ENCODE peak calls at places on chromosome 13, in nine cellular contexts. N is tibial artery; T is CD8-positive, alpha-beta memory T cell; E is body of pancreas; O is GM23338; R is thoracic aorta; H is right lobe of liver; C is heart right ventricle; Z is psoas muscle. I is an unnamed sample. For H3K4me1, the result is how much of the 10 kb centered on the place peaks cover.

GRCh38 chr13:61029064-61029463 is 386.6 kb downstream of the PCDH20 start:
- DNase-seq in Z (no peak), H (no peak), T (no peak), O (peak), E (no peak), R (no peak), N (no peak), C (no peak), I (no peak)

GRCh38 chr13:44756411-44756810 is 180.3 kb upstream of the TSC22D1 start:
- DNase-seq in H (no peak), O (no peak), E (no peak), R (no peak), Z (no peak), C (no peak), T (no peak), N (no peak), I (no peak)

GRCh38 chr13:87295636-87296035 is 375.5 kb upstream of the SLITRK5 start:
- DNase-seq in O (no peak), Z (no peak), H (no peak), R (no peak), C (no peak), T (no peak), N (no peak), E (no peak), I (no peak)

GRCh38 chr13:42981317-42981716 is 10.7 kb downstream of the EPSTI1 start:
- DNase-seq in C (no peak), E (no peak), H (no peak), O (no peak), R (no peak), N (no peak), T (no peak), Z (no peak), I (no peak)

GRCh38 chr13:112981361-112981905 is 12.4 kb downstream of the MCF2L start:
- DNase-seq in O (no peak), T (no peak), R (no peak), H (no peak), C (no peak), Z (no peak), N (no peak), E (no peak), I (no peak)

GRCh38 chr13:30863231-30863630 is 42.8 kb upstream of the MEDAG start:
- DNase-seq in T (no peak), O (peak), H (no peak), Z (no peak), N (no peak), R (no peak), E (no peak), C (no peak), I (no peak)

GRCh38 chr13:23044906-23045305 is 135.9 kb upstream of the SGCG start:
- DNase-seq in C (no peak), E (no peak), Z (no peak), T (no peak), H (no peak), R (no peak), N (no peak), O (no peak), I (no peak)

GRCh38 chr13:23626730-23627129 is 56.5 kb downstream of the TNFRSF19 start:
- DNase-seq in C (no peak), R (no peak), O (no peak), E (no peak), T (no peak), N (no peak), Z (no peak), H (no peak), I (no peak)

GRCh38 chr13:33230178-33230881 is 55.2 kb downstream of the STARD13 start:
- DNase-seq in Z (no peak), N (no peak), E (no peak), H (no peak), O (no peak), R (no peak), T (no peak), C (no peak), I (no peak)

GRCh38 chr13:27542220-27542619 is 78.1 kb downstream of the LNX2 start:
- DNase-seq in E (no peak), O (no peak), N (no peak), T (no peak), H (no peak), Z (no peak), R (no peak), C (no peak), I (no peak)

GRCh38 chr13:53005631-53006030 is 23.0 kb upstream of the OLFM4 start:
- DNase-seq in H (no peak), T (no peak), E (no peak), C (no peak), Z (no peak), O (no peak), R (no peak), N (no peak), I (no peak)

GRCh38 chr13:109782823-109783411 is 3.5 kb downstream of the IRS2 start:
- DNase-seq in N (no peak), C (no peak), Z (no peak), H (no peak), E (no peak), R (no peak), T (no peak), O (no peak), I (no peak)

GRCh38 chr13:96003304-96003703 is 49.9 kb downstream of the UGGT2 start:
- DNase-seq in C (no peak), Z (no peak), T (no peak), H (no peak), O (peak), E (no peak), R (no peak), N (no peak), I (no peak)

GRCh38 chr13:47859129-47859528 is 141.9 kb downstream of the SUCLA2 start:
- DNase-seq in E (no peak), Z (no peak), N (no peak), R (no peak), T (no peak), C (no peak), H (no peak), O (peak), I (no peak)

GRCh38 chr13:97809576-97809975 is 143.9 kb upstream of the IPO5 start:
- DNase-seq in R (no peak), T (no peak), Z (no peak), O (no peak), E (no peak), N (no peak), C (no peak), H (no peak), I (no peak)

GRCh38 chr13:65597839-65598818 is 1632.0 kb downstream of the PCDH9 start:
- DNase-seq in E (no peak), O (no peak), Z (no peak), C (no peak), N (no peak), T (no peak), H (no peak), R (no peak), I (no peak)

GRCh38 chr13:19957320-19958118 is 1.0 kb upstream of the ZMYM2 start:
- DNase-seq in C (peak), R (peak), Z (peak), O (peak), N (peak), H (peak), T (peak), E (peak), I (peak)

GRCh38 chr13:44050450-44051063 is 170.9 kb downstream of the LACC1 start:
- DNase-seq in H (no peak), C (peak), E (no peak), O (peak), T (no peak), N (no peak), R (no peak), Z (no peak), I (no peak)

GRCh38 chr13:43289458-43290255 is 266.3 kb downstream of the DNAJC15 start:
- DNase-seq in E (no peak), H (no peak), Z (no peak), T (no peak), O (no peak), N (no peak), C (no peak), R (no peak), I (no peak)

GRCh38 chr13:57633950-57634828 is 2.6 kb downstream of the PCDH17 start:
- DNase-seq in R (no peak), H (no peak), N (peak), E (peak), Z (no peak), T (no peak), O (peak), C (peak), I (no peak)

GRCh38 chr13:107867701-107868661 is 347.4 kb downstream of the LIG4 start:
- DNase-seq in C (no peak), R (no peak), Z (no peak), H (no peak), O (peak), N (no peak), E (peak), T (no peak), I (no peak)

GRCh38 chr13:42388326-42388725 is 116.4 kb downstream of the AKAP11 start:
- DNase-seq in N (no peak), T (no peak), C (no peak), R (no peak), O (no peak), H (no peak), Z (no peak), E (no peak), I (no peak)

GRCh38 chr13:21872795-21873194 is 201.9 kb downstream of the FGF9 start:
- DNase-seq in R (no peak), H (no peak), O (no peak), C (no peak), N (no peak), Z (no peak), E (no peak), T (no peak), I (no peak)

GRCh38 chr13:41707192-41707858 is 250.0 kb downstream of the RGCC start:
- DNase-seq in Z (no peak), H (no peak), E (no peak), O (no peak), R (no peak), C (no peak), T (no peak), N (no peak), I (no peak)

GRCh38 chr13:67136157-67136556 is 94.0 kb downstream of the PCDH9 start:
- DNase-seq in R (no peak), T (no peak), E (no peak), Z (no peak), O (no peak), C (no peak), H (no peak), N (no peak), I (no peak)

GRCh38 chr13:79311456-79311855 is 94.6 kb downstream of the RBM26 start:
- DNase-seq in N (no peak), R (no peak), H (no peak), C (no peak), O (no peak), T (no peak), E (no peak), Z (no peak), I (no peak)

GRCh38 chr13:23160241-23161175 is 20.3 kb upstream of the SGCG start:
- DNase-seq in T (no peak), Z (peak), H (no peak), N (no peak), C (no peak), R (no peak), O (peak), E (no peak), I (no peak)

GRCh38 chr13:113793718-113794085 is 34.7 kb downstream of the TMEM255B start:
- DNase-seq in O (no peak), Z (no peak), E (no peak), R (no peak), T (no peak), C (no peak), H (no peak), N (peak), I (no peak)

GRCh38 chr13:91659583-91660415 is 261.4 kb downstream of the GPC5 start:
- DNase-seq in R (no peak), T (no peak), E (no peak), Z (no peak), N (no peak), O (no peak), H (no peak), C (no peak), I (no peak)

GRCh38 chr13:33454844-33455256 is 169.3 kb upstream of the STARD13 start:
- DNase-seq in O (no peak), N (no peak), H (no peak), Z (no peak), E (no peak), T (no peak), R (no peak), C (no peak), I (no peak)

DNA sequence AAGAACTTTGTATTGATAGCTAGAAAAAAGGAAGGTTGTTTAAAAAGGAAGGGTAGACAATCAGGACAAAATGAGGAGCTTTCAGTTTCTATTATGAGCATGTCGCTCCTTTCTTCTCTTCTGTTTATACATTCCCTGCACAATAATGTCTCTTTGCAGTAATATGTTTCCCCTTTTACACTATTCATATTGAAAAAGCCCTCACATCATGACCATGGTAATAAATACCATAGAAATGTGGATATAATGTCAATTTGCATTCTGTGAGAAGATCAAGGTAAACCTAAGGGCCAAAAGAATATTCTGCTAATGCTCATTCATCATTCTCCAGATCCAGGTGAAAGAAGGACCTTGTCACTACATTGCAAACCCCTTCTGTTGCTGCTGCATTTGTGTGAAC is 117.5 kb upstream of the SOX21 start:
- DNase-seq in R (no peak), Z (no peak), O (no peak), H (no peak), N (no peak), T (no peak), E (no peak), C (no peak), I (no peak)
- H3K4me3 ChIP-seq in R (no peak), Z (no peak), O (no peak), H (no peak), N (no peak), T (no peak), E (no peak), C (no peak), I (no peak)

GRCh38 chr13:75226092-75226491 is 255.9 kb downstream of the TBC1D4 start:
- DNase-seq in Z (no peak), E (no peak), C (no peak), O (peak), H (no peak), N (no peak), T (no peak), R (no peak), I (no peak)
- H3K4me1 ChIP-seq in Z (under half), E (under half), C (under half), O (under half), H (under half), N (under half), T (under half), R (under half), I (under half)

GRCh38 chr13:49615844-49616687 is 12.2 kb upstream of the ARL11 start:
- DNase-seq in C (no peak), T (no peak), O (no peak), E (no peak), N (no peak), Z (no peak), H (no peak), R (no peak), I (no peak)

GRCh38 chr13:49616688-49617065 is 11.6 kb upstream of the ARL11 start:
- DNase-seq in H (no peak), C (no peak), R (no peak), N (no peak), O (no peak), E (no peak), T (no peak), Z (no peak), I (no peak)

GRCh38 chr13:49624207-49624606 is 4.1 kb upstream of the ARL11 start:
- DNase-seq in H (no peak), Z (no peak), N (no peak), T (no peak), O (no peak), C (no peak), E (no peak), R (no peak), I (no peak)

GRCh38 chr13:49622174-49622946 is 5.9 kb upstream of the ARL11 start:
- DNase-seq in C (peak), N (no peak), T (no peak), Z (no peak), E (no peak), H (no peak), R (no peak), O (no peak), I (peak)

DNA sequence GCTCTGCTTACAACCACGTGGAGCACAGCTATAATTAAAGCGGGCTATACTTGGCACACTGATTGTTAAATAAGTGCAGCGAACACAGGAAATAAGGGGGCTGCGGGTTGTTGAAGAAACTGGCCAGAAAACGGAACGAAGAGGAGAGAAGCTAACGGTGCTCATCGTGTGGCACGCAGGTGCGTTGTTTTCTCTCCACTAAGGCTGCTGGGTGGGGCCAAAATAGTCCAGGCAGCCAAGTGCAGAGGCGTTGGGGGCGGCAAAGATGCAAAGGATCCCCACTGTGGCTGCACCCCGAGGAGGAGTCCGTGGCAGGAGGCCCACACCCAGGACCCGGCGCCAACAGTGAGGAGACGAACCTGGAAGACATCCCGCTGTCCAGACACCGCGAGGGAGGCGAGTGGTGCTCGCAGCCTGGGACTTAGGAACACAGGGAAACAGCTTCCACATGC is 8.1 kb upstream of the ARL11 start:
- DNase-seq in T (no peak), E (no peak), H (no peak), C (no peak), N (no peak), O (no peak), R (no peak), Z (no peak), I (no peak)
- H3K4me3 ChIP-seq in T (no peak), E (no peak), H (no peak), C (no peak), N (no peak), O (no peak), R (no peak), Z (no peak), I (peak)

GRCh38 chr13:40236566-40237168 is 429.8 kb downstream of the FOXO1 start:
- DNase-seq in T (no peak), E (peak), C (peak), H (no peak), O (no peak), N (peak), R (peak), Z (peak), I (peak)

GRCh38 chr13:40238761-40239160 is 427.7 kb downstream of the FOXO1 start:
- DNase-seq in Z (no peak), R (no peak), T (no peak), H (no peak), E (no peak), N (no peak), O (no peak), C (no peak), I (no peak)

GRCh38 chr13:40233731-40234195 is 432.7 kb downstream of the FOXO1 start:
- DNase-seq in O (no peak), Z (peak), E (peak), N (no peak), T (no peak), R (no peak), C (peak), H (no peak), I (no peak)

GRCh38 chr13:40232321-40232720 is 434.1 kb downstream of the FOXO1 start:
- DNase-seq in R (no peak), N (no peak), Z (no peak), E (no peak), H (no peak), O (no peak), T (no peak), C (no peak), I (no peak)

GRCh38 chr13:40235160-40235796 is 431.2 kb downstream of the FOXO1 start:
- DNase-seq in H (no peak), N (no peak), T (no peak), Z (no peak), E (no peak), C (no peak), O (no peak), R (no peak), I (no peak)
- H3K4me1 ChIP-seq in H (under half), N (under half), T (under half), Z (under half), E (under half), C (under half), O (under half), R (under half), I (under half)

DNA sequence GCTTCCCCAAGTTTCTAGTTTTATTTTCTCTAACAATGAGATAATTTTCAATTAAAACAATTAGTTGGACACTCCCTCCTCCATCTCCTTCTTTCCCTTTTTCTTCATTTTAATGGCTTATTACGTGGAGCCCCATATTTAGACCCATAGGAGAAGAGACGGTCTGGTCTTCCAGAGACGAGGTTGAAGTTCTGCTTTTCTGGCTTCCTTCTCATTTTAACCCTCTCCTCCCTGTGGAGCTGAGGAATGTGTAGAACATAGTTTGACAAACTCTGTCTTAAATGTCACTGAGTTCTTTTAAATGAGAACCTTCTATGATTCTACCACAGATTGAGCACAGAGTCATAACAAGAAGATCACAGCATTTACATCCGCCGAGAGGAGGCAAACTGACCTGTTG is 86.8 kb downstream of the EDNRB start:
- DNase-seq in H (no peak), T (no peak), Z (no peak), R (no peak), E (no peak), O (no peak), C (no peak), N (no peak), I (no peak)
- H3K4me3 ChIP-seq in H (no peak), T (no peak), Z (no peak), R (no peak), E (no peak), O (no peak), C (no peak), N (no peak), I (no peak)

GRCh38 chr13:51624207-51624606 is 39.9 kb downstream of the WDFY2 start:
- DNase-seq in O (no peak), R (no peak), E (no peak), C (no peak), H (no peak), Z (no peak), N (no peak), T (no peak), I (no peak)

GRCh38 chr13:51625555-51626345 is 41.5 kb downstream of the WDFY2 start:
- DNase-seq in T (no peak), H (peak), R (no peak), C (no peak), Z (no peak), O (no peak), E (peak), N (no peak), I (no peak)

GRCh38 chr13:51624695-51625345 is 40.6 kb downstream of the WDFY2 start:
- DNase-seq in H (no peak), N (no peak), Z (no peak), T (no peak), R (no peak), O (no peak), C (no peak), E (no peak), I (no peak)

GRCh38 chr13:51628059-51628852 is 44.0 kb downstream of the WDFY2 start:
- DNase-seq in T (no peak), Z (no peak), R (no peak), E (no peak), C (no peak), N (no peak), O (no peak), H (no peak), I (no peak)

DNA sequence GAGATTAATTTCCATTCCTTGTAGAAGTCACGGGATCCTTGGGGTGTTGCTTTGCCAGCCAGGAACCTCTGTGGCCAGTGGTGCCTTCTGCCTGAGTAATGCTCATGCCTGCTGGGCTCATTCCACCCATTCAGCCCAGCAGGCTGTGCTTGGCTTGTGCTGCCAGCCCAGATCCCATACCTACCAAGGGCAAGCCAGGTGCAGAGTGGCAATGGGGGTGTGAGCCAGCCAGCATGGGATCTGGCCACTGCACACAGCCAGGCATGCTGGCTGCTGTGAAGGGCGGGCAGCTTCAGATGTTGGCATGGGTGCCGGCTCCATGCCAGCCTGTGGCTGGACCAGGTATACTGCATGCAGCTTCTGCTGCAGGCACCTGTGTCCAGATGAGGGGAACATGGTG is 42.5 kb downstream of the WDFY2 start:
- DNase-seq in N (no peak), Z (no peak), R (no peak), O (no peak), T (no peak), C (no peak), H (no peak), E (peak), I (no peak)
- H3K4me1 ChIP-seq in N (under half), Z (under half), R (under half), O (under half), T (under half), C (under half), H (under half), E (under half), I (under half)